ENCODE peak calls at places on chromosome 1, in eight cellular contexts. One of them, this sample, is unnamed.

GRCh38 chr1:197526736-197527371 is 248.4 kb downstream of the DENND1B start:
- DNase-seq in AG09319: no peak
- DNase-seq in posterior cingulate gyrus: no peak
- DNase-seq in LHCN-M2: peak
- DNase-seq in Right ventricle myocardium superior: no peak
- DNase-seq in ELR: peak
- DNase-seq in HT-29: peak
- DNase-seq in DMS153: no peak
- DNase-seq in this sample: peak

GRCh38 chr1:2115922-2116341 is 65.7 kb downstream of the PRKCZ start:
- DNase-seq in AG09319: no peak
- DNase-seq in posterior cingulate gyrus: no peak
- DNase-seq in LHCN-M2: no peak
- DNase-seq in Right ventricle myocardium superior: peak
- DNase-seq in ELR: no peak
- DNase-seq in HT-29: no peak
- DNase-seq in DMS153: no peak
- DNase-seq in this sample: no peak

GRCh38 chr1:112506731-112507130 is 2.0 kb upstream of the WNT2B start:
- DNase-seq in AG09319: no peak
- DNase-seq in posterior cingulate gyrus: no peak
- DNase-seq in LHCN-M2: no peak
- DNase-seq in Right ventricle myocardium superior: no peak
- DNase-seq in ELR: no peak
- DNase-seq in HT-29: no peak
- DNase-seq in DMS153: no peak
- DNase-seq in this sample: no peak

GRCh38 chr1:117810553-117810952 is 118.9 kb downstream of the GDAP2 start:
- DNase-seq in AG09319: no peak
- DNase-seq in posterior cingulate gyrus: no peak
- DNase-seq in LHCN-M2: no peak
- DNase-seq in Right ventricle myocardium superior: no peak
- DNase-seq in ELR: no peak
- DNase-seq in HT-29: no peak
- DNase-seq in DMS153: no peak
- DNase-seq in this sample: peak

GRCh38 chr1:226912587-226913176 is 27.4 kb upstream of the COQ8A start:
- DNase-seq in AG09319: no peak
- DNase-seq in posterior cingulate gyrus: peak
- DNase-seq in LHCN-M2: no peak
- DNase-seq in Right ventricle myocardium superior: peak
- DNase-seq in ELR: no peak
- DNase-seq in HT-29: peak
- DNase-seq in DMS153: no peak
- DNase-seq in this sample: no peak

GRCh38 chr1:20358761-20359263 is 68.1 kb downstream of the VWA5B1 start:
- DNase-seq in AG09319: peak
- DNase-seq in posterior cingulate gyrus: no peak
- DNase-seq in LHCN-M2: peak
- DNase-seq in Right ventricle myocardium superior: peak
- DNase-seq in ELR: no peak
- DNase-seq in HT-29: no peak
- DNase-seq in DMS153: peak
- DNase-seq in this sample: peak

GRCh38 chr1:230270185-230270939 is 155.8 kb downstream of the PGBD5 start:
- DNase-seq in AG09319: no peak
- DNase-seq in posterior cingulate gyrus: no peak
- DNase-seq in LHCN-M2: no peak
- DNase-seq in Right ventricle myocardium superior: peak
- DNase-seq in ELR: no peak
- DNase-seq in HT-29: no peak
- DNase-seq in DMS153: peak
- DNase-seq in this sample: no peak

GRCh38 chr1:206002160-206002559 is 1.0 kb downstream of the RAB7B start:
- DNase-seq in AG09319: no peak
- DNase-seq in posterior cingulate gyrus: no peak
- DNase-seq in LHCN-M2: no peak
- DNase-seq in Right ventricle myocardium superior: no peak
- DNase-seq in ELR: no peak
- DNase-seq in HT-29: no peak
- DNase-seq in DMS153: no peak
- DNase-seq in this sample: no peak

GRCh38 chr1:18725231-18725895 is 94.7 kb downstream of the PAX7 start:
- DNase-seq in AG09319: no peak
- DNase-seq in posterior cingulate gyrus: no peak
- DNase-seq in LHCN-M2: no peak
- DNase-seq in Right ventricle myocardium superior: no peak
- DNase-seq in ELR: no peak
- DNase-seq in HT-29: no peak
- DNase-seq in DMS153: no peak
- DNase-seq in this sample: no peak

GRCh38 chr1:180937012-180937372 is 24.3 kb downstream of the KIAA1614 start:
- DNase-seq in AG09319: no peak
- DNase-seq in posterior cingulate gyrus: no peak
- DNase-seq in LHCN-M2: no peak
- DNase-seq in Right ventricle myocardium superior: no peak
- DNase-seq in ELR: no peak
- DNase-seq in HT-29: no peak
- DNase-seq in DMS153: no peak
- DNase-seq in this sample: no peak